ENCODE peak calls at places on chromosome 9, in five cellular contexts. J is ovary, K is lower lobe of right lung, W is right atrium auricular region, T is right cardiac atrium. X is an unnamed sample.

GRCh38 chr9:87556821-87557220 is 59.2 kb downstream of the DAPK1 start:
- DNase-seq in J (no peak), K (peak; percentile 62), W (peak; percentile 60), T (peak; percentile 33), X (no peak)

GRCh38 chr9:89515416-89515815 is 17.5 kb upstream of the SEMA4D start:
- DNase-seq in J (no peak), K (no peak), W (no peak), T (no peak), X (no peak)

GRCh38 chr9:124770359-124771020 is 621 bp downstream of the NR6A1 start:
- DNase-seq in J (peak; percentile 61), K (peak; percentile 56), W (no peak), T (no peak), X (peak; percentile 53)

GRCh38 chr9:33885948-33886347 is 69.0 kb downstream of the UBE2R2 start:
- DNase-seq in J (no peak), K (no peak), W (no peak), T (no peak), X (no peak)

GRCh38 chr9:38280251-38280800 is 112.2 kb upstream of the ALDH1B1 start:
- DNase-seq in J (no peak), K (no peak), W (peak; percentile 26), T (no peak), X (no peak)

GRCh38 chr9:129281506-129282145 is 103.6 kb upstream of the IER5L start:
- DNase-seq in J (no peak), K (peak; percentile 21), W (peak; percentile 23), T (no peak), X (peak; percentile 41)

GRCh38 chr9:123787411-123787810 is 142.5 kb downstream of the DENND1A start:
- DNase-seq in J (no peak), K (no peak), W (no peak), T (no peak), X (no peak)

GRCh38 chr9:108634669-108635462 is 220.9 kb downstream of the ACTL7B start:
- DNase-seq in J (no peak), K (no peak), W (no peak), T (no peak), X (no peak)

GRCh38 chr9:17005085-17005484 is 129.8 kb upstream of the CNTLN start:
- DNase-seq in J (peak; percentile 62), K (peak; percentile 48), W (peak; percentile 69), T (peak; percentile 60), X (peak; percentile 79)

GRCh38 chr9:81595887-81596558 is 93.3 kb downstream of the TLE1 start:
- DNase-seq in J (no peak), K (no peak), W (no peak), T (no peak), X (no peak)

GRCh38 chr9:15725953-15726352 is 173.1 kb downstream of the CCDC171 start:
- DNase-seq in J (no peak), K (no peak), W (no peak), T (no peak), X (no peak)

GRCh38 chr9:114002271-114002985 is 75.7 kb downstream of the AMBP start:
- DNase-seq in J (no peak), K (no peak), W (no peak), T (no peak), X (peak; percentile 65)

GRCh38 chr9:14524881-14525515 is 168.2 kb downstream of the ZDHHC21 start:
- DNase-seq in J (no peak), K (no peak), W (no peak), T (no peak), X (no peak)

GRCh38 chr9:571066-571465 is 270.4 kb upstream of the DMRT1 start:
- DNase-seq in J (no peak), K (no peak), W (no peak), T (no peak), X (no peak)

GRCh38 chr9:113516840-113517577 is 53.5 kb downstream of the RGS3 start:
- DNase-seq in J (no peak), K (no peak), W (no peak), T (no peak), X (no peak)

GRCh38 chr9:89864731-89865130 is 259.9 kb downstream of the GADD45G start:
- DNase-seq in J (peak; percentile 15), K (peak; percentile 4), W (no peak), T (no peak), X (peak; percentile 41)

GRCh38 chr9:110143969-110144545 is 63.9 kb downstream of the C9orf152 start:
- DNase-seq in J (no peak), K (no peak), W (no peak), T (no peak), X (no peak)

GRCh38 chr9:34589656-34590375 is at the start of gene CNTFR:
- DNase-seq in J (peak; percentile 78), K (peak; percentile 46), W (no peak), T (peak; percentile 65), X (no peak)

GRCh38 chr9:110006657-110007056 is 201.3 kb downstream of the C9orf152 start:
- DNase-seq in J (no peak), K (no peak), W (no peak), T (no peak), X (no peak)

GRCh38 chr9:90801507-90802289 is at the start of gene SYK:
- DNase-seq in J (no peak), K (peak; percentile 89), W (no peak), T (peak; percentile 53), X (peak; percentile 82)

GRCh38 chr9:93660647-93661046 is 84.3 kb downstream of the PHF2 start:
- DNase-seq in J (no peak), K (no peak), W (no peak), T (no peak), X (no peak)

GRCh38 chr9:116686693-116687073 is 422 bp upstream of the TRIM32 start:
- DNase-seq in J (no peak), K (no peak), W (no peak), T (no peak), X (no peak)

GRCh38 chr9:757246-757881 is 84.1 kb upstream of the DMRT1 start:
- DNase-seq in J (no peak), K (no peak), W (peak; percentile 58), T (no peak), X (no peak)

GRCh38 chr9:35757527-35758275 is 3.6 kb upstream of the MSMP start:
- DNase-seq in J (no peak), K (peak; percentile 56), W (no peak), T (no peak), X (no peak)

GRCh38 chr9:21696411-21696865 is 106.0 kb upstream of the MTAP start:
- DNase-seq in J (no peak), K (peak; percentile 45), W (no peak), T (peak; percentile 21), X (peak; percentile 67)

GRCh38 chr9:70111641-70112236 is 68.1 kb downstream of the MAMDC2 start:
- DNase-seq in J (no peak), K (no peak), W (no peak), T (no peak), X (no peak)

GRCh38 chr9:78612089-78612488 is 315.2 kb downstream of the PSAT1 start:
- DNase-seq in J (no peak), K (no peak), W (no peak), T (no peak), X (no peak)

GRCh38 chr9:124320062-124320973 is 62.6 kb downstream of the NEK6 start:
- DNase-seq in J (peak; percentile 82), K (peak; percentile 69), W (peak; percentile 81), T (peak; percentile 76), X (peak; percentile 73)

GRCh38 chr9:124256517-124257069 is 1.2 kb upstream of the NEK6 start:
- DNase-seq in J (no peak), K (peak; percentile 45), W (no peak), T (no peak), X (peak; percentile 48)

GRCh38 chr9:136545065-136545965 is 533 bp downstream of the NOTCH1 start:
- DNase-seq in J (peak; percentile 68), K (no peak), W (no peak), T (no peak), X (peak; percentile 85)

GRCh38 chr9:101536938-101537337 is 3.3 kb downstream of the RNF20 start:
- DNase-seq in J (no peak), K (no peak), W (no peak), T (no peak), X (no peak)

GRCh38 chr9:134088064-134088725 is 20.4 kb upstream of the BRD3 start:
- DNase-seq in J (no peak), K (no peak), W (no peak), T (no peak), X (no peak)
- H3K9me3 ChIP-seq in J (no peaks in the 10 kb centered on the region), K (no peaks in the 10 kb centered on the region), W (no peaks in the 10 kb centered on the region), T (no peaks in the 10 kb centered on the region), X (peaks cover 7% of the 10 kb centered on the region)

GRCh38 chr9:96751815-96752214 is 26.1 kb downstream of the ZNF510 start:
- DNase-seq in J (no peak), K (no peak), W (no peak), T (no peak), X (no peak)
- H3K9me3 ChIP-seq in J (peaks cover 10% of the 10 kb centered on the region), K (peaks cover 100% of the 10 kb centered on the region), W (peaks cover 13% of the 10 kb centered on the region), T (peaks cover 8% of the 10 kb centered on the region), X (peaks cover 25% of the 10 kb centered on the region)

DNA sequence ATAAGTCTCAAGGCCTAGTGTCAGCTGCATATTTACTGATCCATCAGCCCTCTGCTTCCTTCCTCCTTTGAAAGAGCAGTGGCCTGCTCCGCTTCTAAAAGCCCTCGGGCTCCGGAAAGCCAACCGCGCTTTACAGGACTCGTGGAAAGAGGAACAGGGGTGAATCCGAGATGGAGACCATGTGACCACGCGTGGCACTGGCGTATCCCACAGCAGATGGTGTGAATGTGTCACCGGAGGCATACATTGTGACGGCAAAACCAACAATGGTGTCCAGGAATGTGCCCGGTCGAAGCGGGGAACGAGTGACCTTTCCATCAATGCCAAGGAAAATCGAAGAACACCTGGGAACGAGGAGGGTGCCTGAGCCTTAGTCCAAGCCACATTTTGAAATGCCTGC is 484.6 kb downstream of the SPATA31A7 start:
- DNase-seq in J (no peak), K (no peak), W (no peak), T (no peak), X (peak; percentile 67)
- H3K9me3 ChIP-seq in J (no peaks in the 10 kb centered on the region), K (no peaks in the 10 kb centered on the region), W (no peaks in the 10 kb centered on the region), T (no peaks in the 10 kb centered on the region), X (peaks cover 2% of the 10 kb centered on the region)

GRCh38 chr9:138007566-138008080 is 130.0 kb downstream of the CACNA1B start:
- DNase-seq in J (peak; percentile 12), K (peak; percentile 35), W (peak; percentile 46), T (no peak), X (no peak)

GRCh38 chr9:138009456-138010273 is 132.1 kb downstream of the CACNA1B start:
- DNase-seq in J (peak; percentile 16), K (peak; percentile 36), W (peak; percentile 56), T (no peak), X (no peak)

GRCh38 chr9:138009016-138009415 is 131.4 kb downstream of the CACNA1B start:
- DNase-seq in J (no peak), K (no peak), W (peak; percentile 34), T (no peak), X (no peak)

GRCh38 chr9:138006576-138007233 is 129.1 kb downstream of the CACNA1B start:
- DNase-seq in J (peak; percentile 12), K (peak; percentile 21), W (peak; percentile 36), T (no peak), X (no peak)

DNA sequence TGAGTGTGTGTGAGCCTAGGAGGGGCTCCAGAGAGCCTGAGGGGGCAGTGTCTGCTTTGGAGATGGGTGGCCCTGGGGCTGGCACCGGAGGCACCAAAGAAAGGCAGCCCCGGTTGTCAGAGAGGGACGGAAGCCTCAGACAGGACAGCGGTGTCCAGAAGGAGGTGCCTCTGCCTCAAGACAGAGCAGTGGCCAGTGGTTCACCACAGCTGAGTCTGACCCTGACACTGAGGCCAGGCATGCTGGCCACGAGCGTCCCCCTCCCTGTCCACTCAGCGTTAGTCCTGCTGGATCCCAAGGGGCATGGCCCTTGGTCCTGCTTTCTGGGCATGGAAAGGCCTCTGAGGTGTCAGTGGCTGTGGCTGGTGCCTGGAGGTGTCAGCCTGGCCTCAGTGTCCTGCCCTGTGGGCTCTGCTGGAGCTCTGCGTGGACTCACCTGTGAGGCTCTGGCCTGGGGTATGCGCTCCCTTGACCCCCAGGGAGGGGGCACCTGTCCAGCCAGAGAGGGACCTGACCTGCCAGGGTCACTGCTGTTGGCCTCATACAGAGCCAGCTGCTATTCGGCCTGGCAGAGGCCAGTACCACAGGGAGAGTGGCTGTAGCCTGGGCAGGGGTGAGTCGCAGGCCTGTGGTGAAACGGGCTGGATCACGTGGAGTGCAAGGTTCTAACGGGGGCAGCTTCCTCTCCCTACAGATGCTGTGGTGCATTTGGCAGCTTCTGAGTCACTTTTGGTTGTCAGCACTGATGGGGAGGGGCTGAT is 130.7 kb downstream of the CACNA1B start:
- DNase-seq in J (peak; percentile 17), K (no peak), W (peak; percentile 47), T (no peak), X (peak; percentile 55)
- H3K9me3 ChIP-seq in J (no peaks in the 10 kb centered on the region), K (no peaks in the 10 kb centered on the region), W (no peaks in the 10 kb centered on the region), T (no peaks in the 10 kb centered on the region), X (no peaks in the 10 kb centered on the region)

X was measured in aorta.